ENCODE peak calls at places on chromosomes 12 and 14, in four cellular contexts. S is BJ, Q is kidney epithelial cell, R is dorsolateral prefrontal cortex. X is an unnamed sample.

GRCh38 chr12:80291108-80291754 is 152.8 kb upstream of the PTPRQ start:
- DNase-seq in R (no peak), Q (no peak), S (no peak), X (no peak)

GRCh38 chr12:85138833-85139232 is 102.7 kb downstream of the LRRIQ1 start:
- DNase-seq in Q (no peak), S (no peak), R (no peak), X (no peak)

GRCh38 chr12:100671396-100672074 is 98.1 kb downstream of the GAS2L3 start:
- DNase-seq in Q (no peak), S (no peak), R (no peak), X (no peak)

GRCh38 chr12:13472690-13473089 is 276.2 kb downstream of the EMP1 start:
- DNase-seq in Q (peak; percentile 1), R (no peak), S (no peak), X (no peak)

GRCh38 chr14:55720796-55721195 is 140.8 kb downstream of the KTN1 start:
- DNase-seq in S (no peak), R (no peak), Q (no peak), X (no peak)

GRCh38 chr12:109513977-109514376 is 36.5 kb downstream of the UBE3B start:
- DNase-seq in R (no peak), S (no peak), Q (no peak), X (no peak)

GRCh38 chr14:41385787-41386186 is 220.9 kb upstream of the LRFN5 start:
- DNase-seq in S (no peak), Q (no peak), R (no peak), X (no peak)

GRCh38 chr14:68668028-68668427 is 124.8 kb downstream of the ZFP36L1 start:
- DNase-seq in R (no peak), S (no peak), Q (no peak), X (no peak)

GRCh38 chr12:22173154-22173553 is 127.1 kb downstream of the CMAS start:
- DNase-seq in R (no peak), S (no peak), Q (no peak), X (no peak)

GRCh38 chr14:55949708-55950107 is 168.5 kb upstream of the PELI2 start:
- DNase-seq in Q (no peak), S (no peak), R (no peak), X (no peak)

GRCh38 chr14:105219043-105219612 is 29.2 kb upstream of the BTBD6 start:
- DNase-seq in Q (no peak), R (no peak), S (no peak), X (no peak)

GRCh38 chr14:20429801-20430669 is 5.9 kb downstream of the KLHL33 start:
- DNase-seq in Q (no peak), S (no peak), R (no peak), X (no peak)

GRCh38 chr14:59283380-59283779 is 94.9 kb downstream of the DAAM1 start:
- DNase-seq in Q (peak; percentile 41), S (no peak), R (no peak), X (no peak)

GRCh38 chr12:89040146-89040964 is 311.9 kb downstream of the DUSP6 start:
- DNase-seq in R (no peak), Q (no peak), S (no peak), X (peak; percentile 36)

GRCh38 chr12:75889214-75889613 is 142.4 kb downstream of the PHLDA1 start:
- DNase-seq in Q (no peak), S (no peak), R (peak; percentile 36), X (no peak)

GRCh38 chr12:56332512-56333196 is 1.1 kb downstream of the PAN2 start:
- DNase-seq in R (no peak), S (no peak), Q (no peak), X (no peak)

GRCh38 chr14:52801014-52801708 is 9.8 kb upstream of the GNPNAT1 start:
- DNase-seq in R (no peak), S (peak; percentile 61), Q (peak; percentile 65), X (peak; percentile 69)

GRCh38 chr14:102095231-102095870 is 8.5 kb upstream of the HSP90AA1 start:
- DNase-seq in Q (no peak), R (no peak), S (no peak), X (no peak)

DNA sequence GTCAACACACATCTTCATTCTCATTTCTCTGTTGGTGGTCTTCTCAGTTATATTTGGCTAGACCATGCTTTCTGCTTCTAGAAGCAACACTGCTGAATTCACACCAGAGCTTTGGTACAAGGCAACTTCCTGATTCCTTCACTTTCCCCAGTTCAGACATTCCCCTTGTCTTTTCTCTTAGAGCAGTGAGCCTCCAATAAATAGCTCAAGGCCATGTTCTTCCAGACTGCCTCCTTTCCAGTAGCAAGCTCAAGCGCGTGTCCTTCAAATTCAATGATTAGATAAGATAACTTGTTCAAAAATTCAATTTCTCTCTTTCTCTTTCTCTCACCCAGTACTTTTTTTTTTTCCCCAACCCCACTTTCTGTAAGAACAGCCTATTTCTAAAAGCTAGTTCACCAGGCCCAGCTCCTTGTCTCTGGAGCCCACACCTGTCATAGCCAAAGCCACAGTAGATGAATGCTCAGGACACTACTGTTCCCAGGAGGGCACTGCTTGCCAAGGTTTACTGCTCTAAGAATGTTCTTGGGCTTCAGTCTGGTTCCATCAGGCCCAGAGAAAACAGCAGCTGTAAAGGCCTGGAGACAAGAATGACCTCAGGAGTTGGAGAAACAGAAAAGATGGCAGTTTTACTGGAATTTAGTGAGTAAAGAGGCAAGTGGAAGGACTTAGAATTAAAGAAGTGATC is 17.7 kb downstream of the TBK1 start:
- DNase-seq in R (no peak), S (no peak), Q (no peak), X (no peak)
- TF ChIP-seq CTCF in R (no peak), S (no peak), Q (no peak), X (no peak)

GRCh38 chr14:77002889-77003288 is 25.6 kb downstream of the IRF2BPL start:
- DNase-seq in R (no peak), S (no peak), Q (no peak), X (no peak)

GRCh38 chr14:77003960-77004710 is 24.4 kb downstream of the IRF2BPL start:
- DNase-seq in R (no peak), S (no peak), Q (no peak), X (no peak)

GRCh38 chr14:77005559-77005958 is 22.9 kb downstream of the IRF2BPL start:
- DNase-seq in Q (no peak), R (no peak), S (no peak), X (no peak)

GRCh38 chr14:77006127-77006526 is 22.4 kb downstream of the IRF2BPL start:
- DNase-seq in S (no peak), Q (no peak), R (no peak), X (no peak)

DNA sequence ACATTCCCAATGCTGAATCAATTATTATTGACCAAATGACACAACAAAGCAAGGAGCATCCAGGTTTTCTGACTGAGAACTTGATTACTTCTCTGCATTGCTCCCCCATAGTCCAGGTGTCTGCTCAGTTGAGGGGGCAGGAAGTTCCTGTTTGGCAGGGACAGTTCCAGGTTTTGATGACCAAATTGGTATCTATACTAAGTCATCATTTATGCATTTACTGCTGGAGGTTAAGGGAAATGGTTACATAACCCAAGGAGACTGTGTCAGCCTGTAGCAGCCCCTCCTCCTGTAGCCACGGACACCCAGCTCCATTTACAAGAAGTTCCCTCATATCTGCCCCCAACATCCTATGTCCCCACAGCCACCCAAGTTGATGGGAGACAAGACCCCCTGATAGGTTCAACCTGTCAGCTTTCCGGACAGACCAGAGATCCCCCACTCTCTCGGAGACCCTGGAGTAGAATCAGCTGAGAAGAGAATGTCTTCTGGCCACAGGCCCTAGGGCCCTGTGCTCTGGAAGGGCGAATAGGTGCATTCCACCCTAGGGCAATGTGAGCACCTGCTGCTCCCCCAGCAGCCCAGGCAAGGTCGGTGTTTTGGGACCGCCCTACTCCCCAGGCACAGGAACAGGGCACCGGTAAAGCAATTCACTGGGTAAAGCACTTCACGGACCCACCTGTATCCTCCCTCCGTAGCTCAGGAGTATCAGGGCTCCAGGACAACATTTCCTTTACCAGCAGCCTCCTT is 23.6 kb downstream of the IRF2BPL start:
- DNase-seq in R (no peak), Q (no peak), S (no peak), X (no peak)
- TF ChIP-seq CTCF in R (no peak), Q (no peak), S (no peak), X (no peak)

GRCh38 chr12:44357476-44357875 is 518.6 kb downstream of the NELL2 start:
- DNase-seq in R (no peak), Q (peak; percentile 19), S (no peak), X (no peak)
- TF ChIP-seq CTCF in R (no peak), Q (no peak), S (no peak), X (no peak)

GRCh38 chr14:70907996-70908917 is 998 bp downstream of the PCNX1 start:
- DNase-seq in R (peak; percentile 14), S (no peak), Q (peak; percentile 23), X (no peak)
- TF ChIP-seq CTCF in R (no peak), S (no peak), Q (no peak), X (no peak)

GRCh38 chr12:124411291-124411878 is 116.5 kb downstream of the RFLNA start:
- DNase-seq in S (peak; percentile 80), R (no peak), Q (peak; percentile 76), X (peak; percentile 63)

GRCh38 chr12:124413401-124413800 is 118.5 kb downstream of the RFLNA start:
- DNase-seq in S (no peak), Q (no peak), R (peak; percentile 75), X (no peak)

GRCh38 chr12:124411953-124412645 is 117.2 kb downstream of the RFLNA start:
- DNase-seq in Q (no peak), R (no peak), S (no peak), X (no peak)

GRCh38 chr12:124413915-124414314 is 119.0 kb downstream of the RFLNA start:
- DNase-seq in Q (no peak), S (no peak), R (no peak), X (no peak)

GRCh38 chr12:124412646-124413015 is 117.7 kb downstream of the RFLNA start:
- DNase-seq in Q (no peak), S (no peak), R (no peak), X (no peak)
- TF ChIP-seq CTCF in Q (no peak), S (no peak), R (no peak), X (no peak)

GRCh38 chr12:120142231-120142877 is 25.8 kb upstream of the RAB35 start:
- DNase-seq in Q (no peak), R (no peak), S (no peak), X (no peak)

GRCh38 chr12:120141336-120141735 is 24.8 kb upstream of the RAB35 start:
- DNase-seq in S (no peak), Q (no peak), R (no peak), X (no peak)

GRCh38 chr12:120148011-120148410 is 31.5 kb upstream of the RAB35 start:
- DNase-seq in S (no peak), R (no peak), Q (no peak), X (no peak)

GRCh38 chr12:120144215-120144614 is 27.7 kb upstream of the RAB35 start:
- DNase-seq in S (no peak), Q (no peak), R (no peak), X (no peak)

DNA sequence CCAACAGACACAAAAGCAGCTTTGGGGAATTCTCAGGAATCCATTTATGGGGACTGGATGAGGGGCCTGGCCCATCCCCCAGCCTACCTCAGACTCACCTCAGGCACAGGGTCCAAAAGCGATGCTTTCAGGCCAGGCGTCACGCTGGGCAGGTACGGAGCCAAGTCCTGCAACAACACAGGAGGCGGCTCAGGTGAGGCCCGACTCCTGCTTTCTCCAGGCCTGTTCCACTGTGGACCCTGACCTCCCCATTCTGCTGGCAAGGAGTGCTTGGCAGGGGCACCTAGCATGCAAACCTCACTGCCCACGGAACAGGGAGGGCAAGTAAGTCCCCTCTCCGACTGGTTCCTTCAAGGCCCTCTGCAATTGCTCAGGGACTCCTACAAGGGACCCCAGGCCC is 28.6 kb upstream of the RAB35 start:
- DNase-seq in R (no peak), S (no peak), Q (no peak), X (no peak)
- TF ChIP-seq CTCF in R (no peak), S (no peak), Q (no peak), X (no peak)

X was measured in AG04449.